ENCODE peak calls at places on chromosomes 13 and 19, in five cellular contexts. Y is cardiac muscle cell, G is Caco-2, L is MM.1S, A is breast epithelium. C is an unnamed sample.
A peak's percentile ranks its signal among the peaks of the same experiment; 100 is the strongest.

GRCh38 chr13:77717508-77717907 is 20.0 kb downstream of the SLAIN1 start:
- DNase-seq in A (no peak), G (no peak), Y (no peak), L (no peak), C (no peak)

GRCh38 chr19:48553676-48554384 is 1.9 kb downstream of the SULT2B1 start:
- DNase-seq in G (peak; percentile 99), Y (peak; percentile 72), L (no peak), A (no peak), C (peak; percentile 89)

GRCh38 chr19:38389101-38389925 is 816 bp downstream of the SPRED3 start:
- DNase-seq in A (no peak), L (no peak), G (no peak), Y (peak; percentile 80), C (no peak)

GRCh38 chr13:94267581-94267980 is 211.9 kb downstream of the DCT start:
- DNase-seq in L (no peak), G (no peak), A (no peak), Y (no peak), C (no peak)

GRCh38 chr19:1855040-1855827 is 7.0 kb upstream of the REXO1 start:
- DNase-seq in G (no peak), A (peak; percentile 93), L (peak; percentile 93), Y (peak; percentile 91), C (peak; percentile 54)

GRCh38 chr19:49595819-49596404 is 4.9 kb downstream of the PRR12 start:
- DNase-seq in Y (no peak), G (no peak), A (no peak), L (no peak), C (no peak)

GRCh38 chr13:60000986-60001385 is 162.7 kb downstream of the DIAPH3 start:
- DNase-seq in G (no peak), L (no peak), A (no peak), Y (no peak), C (no peak)

GRCh38 chr19:45489216-45489855 is 7.5 kb downstream of the RTN2 start:
- DNase-seq in G (no peak), A (no peak), L (no peak), Y (no peak), C (no peak)

GRCh38 chr13:92365904-92366303 is 860.7 kb upstream of the GPC6 start:
- DNase-seq in G (no peak), Y (peak; percentile 14), A (no peak), L (no peak), C (no peak)

GRCh38 chr13:64311112-64311511 is 2895.5 kb upstream of the PCDH20 start:
- DNase-seq in Y (no peak), G (no peak), A (no peak), L (no peak), C (no peak)

GRCh38 chr19:46787331-46788100 is 878 bp downstream of the SLC1A5 start:
- DNase-seq in L (peak; percentile 31), G (peak; percentile 79), Y (peak; percentile 89), A (no peak), C (peak; percentile 58)

GRCh38 chr13:24682353-24682752 is 2.1 kb downstream of the ATP12A start:
- DNase-seq in G (no peak), Y (no peak), L (no peak), A (no peak), C (no peak)

GRCh38 chr13:101523732-101524131 is 71.3 kb downstream of the ITGBL1 start:
- DNase-seq in Y (peak; percentile 24), A (no peak), G (no peak), L (no peak), C (no peak)

GRCh38 chr19:15332311-15332996 is at the start of gene BRD4:
- DNase-seq in G (peak; percentile 82), A (peak; percentile 65), Y (peak; percentile 65), L (peak; percentile 68), C (no peak)

GRCh38 chr13:40102854-40103253 is 447.4 kb downstream of the COG6 start:
- DNase-seq in A (no peak), G (no peak), Y (peak; percentile 73), L (no peak), C (no peak)

GRCh38 chr13:69857188-69857821 is 250.3 kb upstream of the ATXN8OS start:
- DNase-seq in A (no peak), L (peak; percentile 40), Y (peak; percentile 37), G (peak; percentile 54), C (no peak)

GRCh38 chr13:66530686-66531085 is 699.5 kb downstream of the PCDH9 start:
- DNase-seq in L (no peak), Y (no peak), G (no peak), A (no peak), C (no peak)

GRCh38 chr13:50401721-50402510 is 386.7 kb downstream of the KCNRG start:
- DNase-seq in Y (peak; percentile 83), A (no peak), L (no peak), G (no peak), C (no peak)

GRCh38 chr13:38674208-38674607 is 12.7 kb upstream of the FREM2 start:
- DNase-seq in L (no peak), A (no peak), Y (no peak), G (no peak), C (no peak)

GRCh38 chr13:101545521-101545920 is 93.0 kb downstream of the ITGBL1 start:
- DNase-seq in Y (no peak), L (no peak), G (no peak), A (no peak), C (no peak)

GRCh38 chr19:52621376-52621775 is 16.8 kb downstream of the ZNF83 start:
- DNase-seq in Y (no peak), G (no peak), L (no peak), A (no peak), C (no peak)

GRCh38 chr19:6354098-6354674 is 7.1 kb upstream of the CLPP start:
- DNase-seq in L (no peak), A (no peak), Y (peak; percentile 33), G (no peak), C (no peak)

GRCh38 chr13:72390909-72391308 is 336.5 kb downstream of the MZT1 start:
- DNase-seq in G (no peak), L (no peak), A (no peak), Y (no peak), C (peak; percentile 18)

GRCh38 chr13:49995535-49996165 is 1.2 kb upstream of the TRIM13 start:
- DNase-seq in Y (peak; percentile 41), L (no peak), G (no peak), A (no peak), C (no peak)

GRCh38 chr19:13987101-13987890 is 18.8 kb downstream of the RFX1 start:
- DNase-seq in A (no peak), Y (no peak), L (no peak), G (no peak), C (no peak)

GRCh38 chr19:3184847-3185481 is 766 bp upstream of the NCLN start:
- DNase-seq in A (no peak), G (peak; percentile 60), L (no peak), Y (peak; percentile 80), C (no peak)

GRCh38 chr13:24119593-24120508 is 40.7 kb upstream of the SPATA13 start:
- DNase-seq in G (no peak), Y (peak; percentile 82), A (no peak), L (no peak), C (no peak)

GRCh38 chr13:42474954-42475353 is 99.0 kb upstream of the TNFSF11 start:
- DNase-seq in L (no peak), Y (peak; percentile 45), G (no peak), A (no peak), C (no peak)

GRCh38 chr19:11422163-11423068 is 3.3 kb upstream of the RGL3 start:
- DNase-seq in Y (peak; percentile 73), G (no peak), A (peak; percentile 78), L (peak; percentile 73), C (peak; percentile 98)

GRCh38 chr13:35191883-35192282 is 249.8 kb downstream of the NBEA start:
- DNase-seq in A (no peak), Y (no peak), G (no peak), L (no peak), C (no peak)
- H3K27me3 ChIP-seq in A (no peaks in the 10 kb centered on the region), Y (no peaks in the 10 kb centered on the region), G (no peaks in the 10 kb centered on the region), L (no peaks in the 10 kb centered on the region), C (no peaks in the 10 kb centered on the region)

DNA sequence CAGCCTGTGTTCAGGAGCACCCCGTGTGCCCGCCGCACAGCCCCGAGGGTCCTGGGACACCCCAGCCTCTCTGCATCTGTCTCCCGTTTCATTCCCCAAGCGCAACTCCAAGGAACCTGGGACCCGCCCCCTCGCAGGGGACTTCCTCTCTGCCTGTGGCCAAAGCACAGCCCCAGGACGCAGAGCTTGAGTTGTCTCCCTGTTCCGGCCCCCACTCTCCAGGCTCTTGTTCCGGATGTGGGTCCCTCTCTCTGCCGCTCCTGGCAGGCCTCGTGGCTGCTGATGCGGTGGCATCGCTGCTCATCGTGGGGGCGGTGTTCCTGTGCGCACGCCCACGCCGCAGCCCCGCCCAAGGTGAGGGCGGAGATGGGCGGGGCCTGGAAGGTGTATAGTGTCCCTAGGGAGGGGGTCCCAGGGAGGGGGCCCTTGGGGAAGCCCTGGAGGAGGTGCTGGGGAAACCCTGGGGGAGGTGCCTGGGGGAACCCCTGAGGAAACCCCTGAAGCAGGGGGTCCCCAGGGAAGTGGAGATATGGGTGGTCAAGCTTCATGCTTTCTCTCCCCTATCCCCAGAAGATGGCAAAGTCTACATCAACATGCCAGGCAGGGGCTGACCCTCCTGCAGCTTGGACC is 1.3 kb downstream of the HCST start:
- DNase-seq in Y (peak; percentile 73), G (peak; percentile 57), A (no peak), L (peak; percentile 84), C (peak; percentile 56)
- H3K27me3 ChIP-seq in Y (no peaks in the 10 kb centered on the region), G (no peaks in the 10 kb centered on the region), A (no peaks in the 10 kb centered on the region), L (peaks cover 36% of the 10 kb centered on the region), C (no peaks in the 10 kb centered on the region)

GRCh38 chr13:112912726-112913440 is 56.1 kb upstream of the MCF2L start:
- DNase-seq in G (no peak), A (no peak), L (no peak), Y (no peak), C (no peak)
- H3K27me3 ChIP-seq in G (no peaks in the 10 kb centered on the region), A (no peaks in the 10 kb centered on the region), L (peaks cover 24% of the 10 kb centered on the region), Y (no peaks in the 10 kb centered on the region), C (peaks cover 99% of the 10 kb centered on the region)

GRCh38 chr13:44026194-44026593 is 146.5 kb downstream of the LACC1 start:
- DNase-seq in L (no peak), G (no peak), Y (no peak), A (no peak), C (no peak)

GRCh38 chr13:44022196-44022595 is 142.5 kb downstream of the LACC1 start:
- DNase-seq in L (no peak), G (peak; percentile 15), A (no peak), Y (peak; percentile 17), C (peak; percentile 96)

GRCh38 chr13:44030615-44031014 is 150.9 kb downstream of the LACC1 start:
- DNase-seq in Y (no peak), L (no peak), A (no peak), G (no peak), C (no peak)

GRCh38 chr13:44021422-44021821 is 141.7 kb downstream of the LACC1 start:
- DNase-seq in A (no peak), L (no peak), Y (no peak), G (no peak), C (no peak)

GRCh38 chr13:44024496-44025155 is 144.9 kb downstream of the LACC1 start:
- DNase-seq in Y (peak; percentile 27), L (no peak), A (no peak), G (no peak), C (no peak)
- H3K27me3 ChIP-seq in Y (no peaks in the 10 kb centered on the region), L (no peaks in the 10 kb centered on the region), A (no peaks in the 10 kb centered on the region), G (no peaks in the 10 kb centered on the region), C (no peaks in the 10 kb centered on the region)

GRCh38 chr19:41397086-41398041 is at the start of the genes BCKDHA and EXOSC5:
- DNase-seq in A (peak; percentile 99), Y (peak; percentile 100), G (peak; percentile 99), L (peak; percentile 100), C (peak; percentile 99)
- H3K27me3 ChIP-seq in A (no peaks in the 10 kb centered on the region), Y (no peaks in the 10 kb centered on the region), G (no peaks in the 10 kb centered on the region), L (no peaks in the 10 kb centered on the region), C (no peaks in the 10 kb centered on the region)